ENCODE peak calls at places on chromosomes 4 and X, in seven cellular contexts. D is CD8-positive, alpha-beta T cell; V is tibial artery; G is ascending aorta; C is adrenal gland; Q is right cardiac atrium; T is AG09309. Y is an unnamed sample.

GRCh38 chr4:11774346-11774745 is 345.7 kb upstream of the HS3ST1 start:
- DNase-seq in D (no peak), V (no peak), G (no peak), C (no peak), Q (no peak), T (no peak), Y (no peak)

GRCh38 chr4:38160487-38161207 is 200.4 kb downstream of the PTTG2 start:
- DNase-seq in D (no peak), V (no peak), G (peak; percentile 83), C (peak; percentile 81), Q (no peak), T (peak; percentile 96), Y (no peak)

GRCh38 chr4:9833421-9833820 is 52.0 kb downstream of the DRD5 start:
- DNase-seq in D (no peak), V (no peak), G (no peak), C (no peak), Q (peak; percentile 65), T (no peak), Y (no peak)

GRCh38 chrX:149114001-149114400 is 391.1 kb downstream of the IDS start:
- DNase-seq in D (no peak), V (no peak), G (no peak), C (no peak), Q (peak; percentile 27), T (no peak), Y (no peak)

GRCh38 chr4:73103799-73104503 is 34.4 kb upstream of the COX18 start:
- DNase-seq in D (no peak), V (no peak), G (no peak), C (no peak), Q (no peak), T (no peak), Y (no peak)

GRCh38 chr4:71732706-71733105 is 51.2 kb downstream of the GC start:
- DNase-seq in D (no peak), V (no peak), G (no peak), C (no peak), Q (no peak), T (no peak), Y (no peak)

GRCh38 chr4:112516401-112517066 is 554 bp upstream of the NEUROG2 start:
- DNase-seq in D (no peak), V (no peak), G (no peak), C (no peak), Q (peak; percentile 53), T (no peak), Y (no peak)

GRCh38 chr4:145097331-145097820 is 620 bp downstream of the ANAPC10 start:
- DNase-seq in D (no peak), V (no peak), G (no peak), C (no peak), Q (no peak), T (no peak), Y (no peak)

GRCh38 chr4:142314686-142315085 is 531.4 kb downstream of the INPP4B start:
- DNase-seq in D (no peak), V (no peak), G (no peak), C (no peak), Q (no peak), T (no peak), Y (no peak)

GRCh38 chr4:40473578-40474388 is 138.7 kb downstream of the CHRNA9 start:
- DNase-seq in D (no peak), V (no peak), G (no peak), C (no peak), Q (no peak), T (no peak), Y (no peak)

GRCh38 chrX:82342531-82342930 is 1140.6 kb downstream of the SH3BGRL start:
- DNase-seq in D (no peak), V (no peak), G (no peak), C (no peak), Q (no peak), T (no peak), Y (no peak)

GRCh38 chrX:47563801-47564315 is 2.9 kb downstream of the ARAF start:
- DNase-seq in D (no peak), V (no peak), G (no peak), C (no peak), Q (no peak), T (peak; percentile 31), Y (no peak)

GRCh38 chr4:108166441-108167315 is 2.1 kb downstream of the LEF1 start:
- DNase-seq in D (peak; percentile 51), V (no peak), G (no peak), C (no peak), Q (no peak), T (no peak), Y (peak; percentile 49)

GRCh38 chrX:155768036-155768769 is 112.9 kb upstream of the VAMP7 start:
- DNase-seq in D (no peak), V (no peak), G (no peak), C (peak; percentile 61), Q (no peak), T (peak; percentile 13), Y (no peak)

GRCh38 chr4:119490335-119490734 is 138.3 kb downstream of the PDE5A start:
- DNase-seq in D (no peak), V (no peak), G (no peak), C (no peak), Q (no peak), T (no peak), Y (no peak)

GRCh38 chrX:152154050-152154449 is 15.7 kb upstream of the MAGEA10 start:
- DNase-seq in D (no peak), V (no peak), G (no peak), C (no peak), Q (no peak), T (no peak), Y (no peak)

GRCh38 chrX:69016220-69016941 is 148.9 kb downstream of the PJA1 start:
- DNase-seq in D (no peak), V (no peak), G (peak; percentile 62), C (no peak), Q (peak; percentile 70), T (no peak), Y (no peak)

GRCh38 chr4:84568496-84568895 is 14.4 kb upstream of the CDS1 start:
- DNase-seq in D (no peak), V (no peak), G (no peak), C (no peak), Q (no peak), T (no peak), Y (no peak)

GRCh38 chrX:105715746-105716145 is 106.6 kb upstream of the NRK start:
- DNase-seq in D (no peak), V (no peak), G (no peak), C (no peak), Q (no peak), T (no peak), Y (no peak)

GRCh38 chr4:184039963-184040383 is 134.9 kb downstream of the STOX2 start:
- DNase-seq in D (no peak), V (peak; percentile 60), G (no peak), C (no peak), Q (no peak), T (no peak), Y (no peak)

GRCh38 chrX:132631579-132632232 is 142.9 kb upstream of the MBNL3 start:
- DNase-seq in D (no peak), V (no peak), G (no peak), C (no peak), Q (no peak), T (peak; percentile 11), Y (peak; percentile 8)

GRCh38 chrX:51420610-51421009 is 75.8 kb downstream of the NUDT11 start:
- DNase-seq in D (no peak), V (no peak), G (no peak), C (no peak), Q (no peak), T (peak; percentile 17), Y (peak; percentile 22)

GRCh38 chr4:176883108-176883550 is 90.4 kb upstream of the VEGFC start:
- DNase-seq in D (no peak), V (no peak), G (no peak), C (no peak), Q (no peak), T (no peak), Y (no peak)

GRCh38 chrX:74246524-74246923 is 57.5 kb upstream of the ZCCHC13 start:
- DNase-seq in D (no peak), V (no peak), G (no peak), C (no peak), Q (no peak), T (no peak), Y (no peak)

GRCh38 chrX:129553619-129554288 is 13.7 kb downstream of the OCRL start:
- DNase-seq in D (no peak), V (no peak), G (no peak), C (no peak), Q (no peak), T (no peak), Y (no peak)

GRCh38 chr4:3346146-3346545 is 53.3 kb downstream of the RGS12 start:
- DNase-seq in D (no peak), V (no peak), G (no peak), C (peak; percentile 83), Q (no peak), T (peak; percentile 50), Y (no peak)

GRCh38 chr4:162102713-162103112 is 61.1 kb downstream of the FSTL5 start:
- DNase-seq in D (no peak), V (no peak), G (no peak), C (no peak), Q (no peak), T (no peak), Y (no peak)

GRCh38 chrX:110786486-110786885 is 9.1 kb downstream of the CHRDL1 start:
- DNase-seq in D (no peak), V (no peak), G (no peak), C (no peak), Q (no peak), T (peak; percentile 5), Y (peak; percentile 25)

GRCh38 chrX:81195712-81196111 is 6.0 kb downstream of the HMGN5 start:
- DNase-seq in D (peak; percentile 44), V (no peak), G (peak; percentile 65), C (peak; percentile 76), Q (peak; percentile 20), T (peak; percentile 17), Y (peak; percentile 24)

DNA sequence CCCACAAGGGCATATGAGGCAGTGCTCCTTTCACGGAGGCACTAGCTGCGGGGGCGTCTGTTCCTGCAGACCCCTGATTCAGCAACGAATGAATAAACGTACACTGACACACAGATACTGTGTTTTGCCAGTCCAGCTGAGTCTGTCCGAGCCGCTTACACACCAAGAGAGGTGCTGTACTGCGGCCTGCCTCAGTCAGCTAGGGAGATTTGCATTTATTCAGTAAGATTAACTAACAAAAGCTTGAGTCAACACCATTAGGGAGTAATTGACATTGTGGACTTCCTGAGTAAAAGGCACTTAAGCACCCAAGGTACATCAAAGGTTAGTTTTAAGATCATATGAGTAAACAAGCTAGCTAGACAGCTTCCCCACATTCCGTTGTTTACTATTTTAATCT is 31.0 kb upstream of the BEX4 start:
- DNase-seq in D (no peak), V (no peak), G (no peak), C (no peak), Q (no peak), T (no peak), Y (no peak)
- H3K4me3 ChIP-seq in D (no peak overlapping the region), V (no peak overlapping the region), G (no peak overlapping the region), C (no peak overlapping the region), Q (no peak overlapping the region), T (no peak overlapping the region), Y (no peak overlapping the region)

GRCh38 chr4:153233761-153234371 is 29.6 kb downstream of the TRIM2 start:
- DNase-seq in D (no peak), V (no peak), G (no peak), C (no peak), Q (no peak), T (peak; percentile 89), Y (no peak)
- H3K4me3 ChIP-seq in D (no peak overlapping the region), V (no peak overlapping the region), G (no peak overlapping the region), C (no peak overlapping the region), Q (no peak overlapping the region), T (no peak overlapping the region), Y (no peak overlapping the region)

GRCh38 chr4:725368-726234 is 20.0 kb downstream of the PCGF3 start:
- DNase-seq in D (no peak), V (no peak), G (no peak), C (no peak), Q (peak; percentile 53), T (no peak), Y (no peak)
- H3K4me3 ChIP-seq in D (no peak overlapping the region), V (no peak overlapping the region), G (no peak overlapping the region), C (no peak overlapping the region), Q (no peak overlapping the region), T (peak overlapping the region; percentile 1), Y (no peak overlapping the region)

GRCh38 chr4:17358236-17358635 is 153.7 kb downstream of the QDPR start:
- DNase-seq in D (no peak), V (no peak), G (no peak), C (no peak), Q (no peak), T (no peak), Y (no peak)
- H3K4me3 ChIP-seq in D (no peak overlapping the region), V (no peak overlapping the region), G (no peak overlapping the region), C (no peak overlapping the region), Q (no peak overlapping the region), T (no peak overlapping the region), Y (no peak overlapping the region)